ENCODE peak calls at places on chromosome 15, in ten cellular contexts. N, J, I, D, S, R, K, X, W and Q are unnamed samples.
A peak's percentile ranks its signal among the peaks of the same experiment; 100 is the strongest.

GRCh38 chr15:88745075-88745474 is 58.2 kb upstream of the ACAN start:
- DNase-seq in N (no peak), J (no peak), I (no peak), D (no peak), S (no peak), R (no peak), K (no peak), X (no peak), W (no peak), Q (no peak)

GRCh38 chr15:31277335-31278055 is 49.1 kb upstream of the KLF13 start:
- DNase-seq in N (peak; percentile 61), J (no peak), I (no peak), D (no peak), S (no peak), R (no peak), K (no peak), X (no peak), W (no peak), Q (no peak)

GRCh38 chr15:79812536-79812935 is 84.3 kb downstream of the MTHFS start:
- DNase-seq in N (no peak), J (no peak), I (no peak), D (no peak), S (no peak), R (no peak), K (no peak), X (no peak), W (no peak), Q (no peak)

GRCh38 chr15:53559364-53560253 is 199.9 kb downstream of the WDR72 start:
- DNase-seq in N (no peak), J (no peak), I (peak; percentile 36), D (no peak), S (peak; percentile 42), R (no peak), K (no peak), X (no peak), W (no peak), Q (no peak)

GRCh38 chr15:78033864-78034263 is 43.6 kb downstream of the TBC1D2B start:
- DNase-seq in N (no peak), J (no peak), I (no peak), D (no peak), S (no peak), R (no peak), K (no peak), X (peak; percentile 69), W (peak; percentile 41), Q (peak; percentile 86)

GRCh38 chr15:29870495-29871151 is 48.4 kb upstream of the TJP1 start:
- DNase-seq in N (no peak), J (no peak), I (peak; percentile 29), D (no peak), S (no peak), R (no peak), K (no peak), X (no peak), W (no peak), Q (no peak)

GRCh38 chr15:66692808-66693596 is 9.0 kb upstream of the SMAD6 start:
- DNase-seq in N (no peak), J (no peak), I (no peak), D (no peak), S (no peak), R (no peak), K (peak; percentile 41), X (peak; percentile 6), W (no peak), Q (peak; percentile 68)

GRCh38 chr15:81491414-81492101 is 117.5 kb upstream of the TMC3 start:
- DNase-seq in N (no peak), J (no peak), I (no peak), D (no peak), S (no peak), R (no peak), K (no peak), X (no peak), W (peak; percentile 41), Q (no peak)

GRCh38 chr15:43251185-43251862 is 15.4 kb downstream of the TGM5 start:
- DNase-seq in N (no peak), J (no peak), I (no peak), D (no peak), S (no peak), R (no peak), K (no peak), X (no peak), W (no peak), Q (no peak)

GRCh38 chr15:37109952-37110630 is 9.7 kb upstream of the MEIS2 start:
- DNase-seq in N (no peak), J (no peak), I (no peak), D (no peak), S (no peak), R (no peak), K (peak; percentile 30), X (no peak), W (no peak), Q (no peak)

GRCh38 chr15:89003865-89004725 is 84.2 kb upstream of the ABHD2 start:
- DNase-seq in N (no peak), J (peak; percentile 58), I (peak; percentile 60), D (no peak), S (peak; percentile 24), R (no peak), K (peak; percentile 22), X (no peak), W (peak; percentile 73), Q (no peak)

GRCh38 chr15:33729648-33730047 is 238.6 kb upstream of the CHRM5 start:
- DNase-seq in N (no peak), J (no peak), I (peak; percentile 15), D (no peak), S (no peak), R (peak; percentile 6), K (peak; percentile 43), X (no peak), W (peak; percentile 5), Q (no peak)

GRCh38 chr15:70528270-70528706 is 235.1 kb downstream of the UACA start:
- DNase-seq in N (peak; percentile 70), J (peak; percentile 72), I (peak; percentile 27), D (no peak), S (peak; percentile 54), R (peak; percentile 40), K (no peak), X (peak; percentile 74), W (peak; percentile 54), Q (peak; percentile 93)
- H3K4me3 ChIP-seq in N (no peak overlapping the region), J (no peak overlapping the region), I (no peak overlapping the region), D (no peak overlapping the region), S (no peak overlapping the region), R (no peak overlapping the region), K (no peak overlapping the region), X (peak overlapping the region; percentile 8), W (no peak overlapping the region), Q (peak overlapping the region; percentile 37)

GRCh38 chr15:98824595-98824994 is 176.3 kb downstream of the IGF1R start:
- DNase-seq in N (no peak), J (no peak), I (no peak), D (no peak), S (no peak), R (no peak), K (no peak), X (no peak), W (no peak), Q (no peak)

GRCh38 chr15:98817745-98818144 is 169.4 kb downstream of the IGF1R start:
- DNase-seq in N (no peak), J (no peak), I (no peak), D (no peak), S (no peak), R (no peak), K (no peak), X (no peak), W (no peak), Q (no peak)

GRCh38 chr15:98826658-98827057 is 178.3 kb downstream of the IGF1R start:
- DNase-seq in N (no peak), J (no peak), I (no peak), D (no peak), S (no peak), R (no peak), K (no peak), X (no peak), W (no peak), Q (no peak)

GRCh38 chr15:98823012-98823458 is 174.7 kb downstream of the IGF1R start:
- DNase-seq in N (no peak), J (peak; percentile 73), I (no peak), D (peak; percentile 73), S (no peak), R (no peak), K (peak; percentile 93), X (no peak), W (peak; percentile 96), Q (peak; percentile 48)
- H3K4me3 ChIP-seq in N (no peak overlapping the region), J (no peak overlapping the region), I (no peak overlapping the region), D (no peak overlapping the region), S (no peak overlapping the region), R (no peak overlapping the region), K (no peak overlapping the region), X (no peak overlapping the region), W (no peak overlapping the region), Q (no peak overlapping the region)

GRCh38 chr15:34793071-34793470 is 2.3 kb downstream of the ACTC1 start:
- DNase-seq in N (no peak), J (no peak), I (no peak), D (no peak), S (no peak), R (no peak), K (no peak), X (no peak), W (no peak), Q (no peak)

GRCh38 chr15:34791701-34792100 is 3.6 kb downstream of the ACTC1 start:
- DNase-seq in N (no peak), J (no peak), I (no peak), D (no peak), S (no peak), R (no peak), K (no peak), X (no peak), W (peak; percentile 35), Q (no peak)

GRCh38 chr15:34794590-34795206 is 651 bp downstream of the ACTC1 start:
- DNase-seq in N (no peak), J (no peak), I (no peak), D (no peak), S (no peak), R (no peak), K (no peak), X (no peak), W (no peak), Q (no peak)

GRCh38 chr15:34795267-34796081 is at the start of gene ACTC1:
- DNase-seq in N (peak; percentile 84), J (peak; percentile 39), I (peak; percentile 28), D (peak; percentile 47), S (no peak), R (no peak), K (peak; percentile 21), X (no peak), W (peak; percentile 52), Q (no peak)

DNA sequence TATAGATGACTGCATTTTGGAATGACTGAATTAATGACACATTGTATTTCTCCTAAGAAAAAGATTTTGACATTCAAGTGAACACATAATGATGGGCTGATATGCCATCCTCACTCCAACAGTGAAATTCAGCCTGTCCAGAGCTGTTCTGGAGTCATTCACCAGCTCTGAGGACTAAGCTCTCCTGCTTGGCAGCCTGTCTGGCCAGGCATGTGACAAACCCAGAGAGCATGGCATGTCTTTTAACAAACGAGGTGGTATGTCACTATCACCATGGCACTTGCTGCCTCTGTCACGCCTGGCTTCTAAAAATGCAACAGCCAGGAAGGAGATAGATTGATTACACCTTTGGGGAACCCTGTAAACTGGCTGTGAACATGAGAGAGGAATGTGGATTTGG is 1.4 kb downstream of the ACTC1 start:
- DNase-seq in N (no peak), J (no peak), I (no peak), D (no peak), S (no peak), R (no peak), K (no peak), X (no peak), W (no peak), Q (no peak)
- H3K4me3 ChIP-seq in N (no peak overlapping the region), J (no peak overlapping the region), I (no peak overlapping the region), D (no peak overlapping the region), S (no peak overlapping the region), R (no peak overlapping the region), K (no peak overlapping the region), X (no peak overlapping the region), W (no peak overlapping the region), Q (no peak overlapping the region)

GRCh38 chr15:40095381-40096093 is 13.1 kb downstream of the BMF start:
- DNase-seq in N (no peak), J (no peak), I (no peak), D (no peak), S (no peak), R (no peak), K (no peak), X (no peak), W (no peak), Q (no peak)
- H3K4me3 ChIP-seq in N (no peak overlapping the region), J (no peak overlapping the region), I (no peak overlapping the region), D (no peak overlapping the region), S (no peak overlapping the region), R (no peak overlapping the region), K (no peak overlapping the region), X (no peak overlapping the region), W (no peak overlapping the region), Q (no peak overlapping the region)